ENCODE peak calls at places on chromosomes 16 and 17, in ten cellular contexts. One of them, this sample, is unnamed.

GRCh38 chr16:31870809-31871208 is 2.8 kb upstream of the ZNF267 start:
- DNase-seq in breast epithelium: no peak
- DNase-seq in endothelial cell of umbilical vein: no peak
- DNase-seq in HCT116: no peak
- DNase-seq in stomach: no peak
- DNase-seq in GM12891: no peak
- DNase-seq in HepG2: no peak
- DNase-seq in prostate gland: no peak
- DNase-seq in transverse colon: no peak
- DNase-seq in sigmoid colon: no peak
- DNase-seq in this sample: no peak

GRCh38 chr17:58788199-58788598 is 32.5 kb downstream of the PPM1E start:
- DNase-seq in prostate gland: no peak
- DNase-seq in transverse colon: no peak
- DNase-seq in sigmoid colon: no peak
- DNase-seq in HepG2: no peak
- DNase-seq in GM12891: no peak
- DNase-seq in stomach: no peak
- DNase-seq in breast epithelium: no peak
- DNase-seq in HCT116: no peak
- DNase-seq in endothelial cell of umbilical vein: no peak
- DNase-seq in this sample: no peak

GRCh38 chr17:78624461-78625216 is 47.4 kb upstream of the DNAH17 start:
- DNase-seq in HepG2: no peak
- DNase-seq in stomach: no peak
- DNase-seq in HCT116: no peak
- DNase-seq in GM12891: no peak
- DNase-seq in endothelial cell of umbilical vein: no peak
- DNase-seq in breast epithelium: no peak
- DNase-seq in transverse colon: no peak
- DNase-seq in prostate gland: no peak
- DNase-seq in sigmoid colon: no peak
- DNase-seq in this sample: no peak

GRCh38 chr16:70481929-70482536 is 27.6 kb downstream of the FCSK start:
- DNase-seq in prostate gland: no peak
- DNase-seq in HepG2: no peak
- DNase-seq in stomach: no peak
- DNase-seq in endothelial cell of umbilical vein: no peak
- DNase-seq in GM12891: no peak
- DNase-seq in transverse colon: no peak
- DNase-seq in HCT116: no peak
- DNase-seq in breast epithelium: no peak
- DNase-seq in sigmoid colon: no peak
- DNase-seq in this sample: no peak

GRCh38 chr17:27760069-27760885 is 40.1 kb downstream of the NOS2 start:
- DNase-seq in stomach: peak
- DNase-seq in HCT116: peak
- DNase-seq in prostate gland: peak
- DNase-seq in HepG2: peak
- DNase-seq in breast epithelium: peak
- DNase-seq in endothelial cell of umbilical vein: peak
- DNase-seq in sigmoid colon: no peak
- DNase-seq in transverse colon: peak
- DNase-seq in GM12891: peak
- DNase-seq in this sample: peak

GRCh38 chr17:74450925-74451403 is 15.5 kb upstream of the CD300A start:
- DNase-seq in endothelial cell of umbilical vein: no peak
- DNase-seq in GM12891: no peak
- DNase-seq in HepG2: no peak
- DNase-seq in breast epithelium: no peak
- DNase-seq in prostate gland: no peak
- DNase-seq in sigmoid colon: no peak
- DNase-seq in stomach: no peak
- DNase-seq in HCT116: no peak
- DNase-seq in transverse colon: no peak
- DNase-seq in this sample: no peak

GRCh38 chr17:68759343-68760140 is 158.4 kb upstream of the FAM20A start:
- DNase-seq in breast epithelium: peak
- DNase-seq in prostate gland: peak
- DNase-seq in sigmoid colon: peak
- DNase-seq in GM12891: peak
- DNase-seq in HepG2: peak
- DNase-seq in stomach: peak
- DNase-seq in endothelial cell of umbilical vein: peak
- DNase-seq in HCT116: peak
- DNase-seq in transverse colon: peak
- DNase-seq in this sample: peak

GRCh38 chr17:83078378-83079339 is 750 bp upstream of the METRNL start:
- DNase-seq in transverse colon: no peak
- DNase-seq in endothelial cell of umbilical vein: no peak
- DNase-seq in stomach: no peak
- DNase-seq in breast epithelium: no peak
- DNase-seq in GM12891: no peak
- DNase-seq in HCT116: no peak
- DNase-seq in prostate gland: no peak
- DNase-seq in HepG2: no peak
- DNase-seq in sigmoid colon: peak
- DNase-seq in this sample: no peak

GRCh38 chr17:18937981-18938691 is 13.8 kb upstream of the SLC5A10 start:
- DNase-seq in transverse colon: no peak
- DNase-seq in sigmoid colon: no peak
- DNase-seq in stomach: no peak
- DNase-seq in breast epithelium: no peak
- DNase-seq in prostate gland: no peak
- DNase-seq in HCT116: no peak
- DNase-seq in GM12891: no peak
- DNase-seq in HepG2: peak
- DNase-seq in endothelial cell of umbilical vein: no peak
- DNase-seq in this sample: no peak

GRCh38 chr17:48374650-48375230 is 55.3 kb downstream of the SKAP1 start:
- DNase-seq in GM12891: peak
- DNase-seq in endothelial cell of umbilical vein: peak
- DNase-seq in prostate gland: no peak
- DNase-seq in stomach: peak
- DNase-seq in HepG2: peak
- DNase-seq in HCT116: peak
- DNase-seq in transverse colon: peak
- DNase-seq in breast epithelium: no peak
- DNase-seq in sigmoid colon: no peak
- DNase-seq in this sample: no peak

GRCh38 chr17:77857613-77858012 is 100.9 kb upstream of the TNRC6C start:
- DNase-seq in sigmoid colon: no peak
- DNase-seq in HepG2: no peak
- DNase-seq in stomach: no peak
- DNase-seq in HCT116: no peak
- DNase-seq in GM12891: no peak
- DNase-seq in transverse colon: no peak
- DNase-seq in endothelial cell of umbilical vein: no peak
- DNase-seq in breast epithelium: no peak
- DNase-seq in prostate gland: no peak
- DNase-seq in this sample: no peak

GRCh38 chr16:75256871-75257343 is 5.5 kb upstream of the BCAR1 start:
- DNase-seq in breast epithelium: no peak
- DNase-seq in GM12891: no peak
- DNase-seq in prostate gland: no peak
- DNase-seq in HepG2: no peak
- DNase-seq in stomach: peak
- DNase-seq in HCT116: no peak
- DNase-seq in sigmoid colon: peak
- DNase-seq in endothelial cell of umbilical vein: peak
- DNase-seq in transverse colon: peak
- DNase-seq in this sample: no peak

GRCh38 chr17:81397314-81398169 is 2.3 kb downstream of the BAHCC1 start:
- DNase-seq in HepG2: peak
- DNase-seq in GM12891: no peak
- DNase-seq in transverse colon: peak
- DNase-seq in HCT116: no peak
- DNase-seq in stomach: peak
- DNase-seq in sigmoid colon: no peak
- DNase-seq in prostate gland: no peak
- DNase-seq in breast epithelium: no peak
- DNase-seq in endothelial cell of umbilical vein: peak
- DNase-seq in this sample: no peak

GRCh38 chr17:81399481-81400153 is 4.4 kb downstream of the BAHCC1 start:
- DNase-seq in HCT116: no peak
- DNase-seq in GM12891: no peak
- DNase-seq in sigmoid colon: no peak
- DNase-seq in endothelial cell of umbilical vein: no peak
- DNase-seq in stomach: no peak
- DNase-seq in HepG2: no peak
- DNase-seq in prostate gland: no peak
- DNase-seq in breast epithelium: no peak
- DNase-seq in transverse colon: no peak
- DNase-seq in this sample: no peak

GRCh38 chr17:81400154-81400938 is 5.1 kb downstream of the BAHCC1 start:
- DNase-seq in sigmoid colon: no peak
- DNase-seq in stomach: peak
- DNase-seq in GM12891: no peak
- DNase-seq in breast epithelium: no peak
- DNase-seq in prostate gland: no peak
- DNase-seq in HepG2: no peak
- DNase-seq in HCT116: no peak
- DNase-seq in endothelial cell of umbilical vein: peak
- DNase-seq in transverse colon: no peak
- DNase-seq in this sample: no peak

GRCh38 chr17:81398170-81398854 is 3.1 kb downstream of the BAHCC1 start:
- DNase-seq in stomach: no peak
- DNase-seq in endothelial cell of umbilical vein: peak
- DNase-seq in transverse colon: peak
- DNase-seq in prostate gland: no peak
- DNase-seq in GM12891: no peak
- DNase-seq in HepG2: no peak
- DNase-seq in sigmoid colon: no peak
- DNase-seq in HCT116: no peak
- DNase-seq in breast epithelium: no peak
- DNase-seq in this sample: no peak

GRCh38 chr17:81398855-81399451 is 3.7 kb downstream of the BAHCC1 start:
- DNase-seq in prostate gland: no peak
- DNase-seq in HepG2: no peak
- DNase-seq in HCT116: no peak
- DNase-seq in breast epithelium: no peak
- DNase-seq in endothelial cell of umbilical vein: peak
- DNase-seq in sigmoid colon: no peak
- DNase-seq in transverse colon: no peak
- DNase-seq in stomach: no peak
- DNase-seq in GM12891: no peak
- DNase-seq in this sample: no peak
- TF ChIP-seq POLR2A in prostate gland: no peak
- TF ChIP-seq POLR2A in HepG2: no peak
- TF ChIP-seq POLR2A in HCT116: no peak
- TF ChIP-seq POLR2A in breast epithelium: no peak
- TF ChIP-seq POLR2A in endothelial cell of umbilical vein: no peak
- TF ChIP-seq POLR2A in sigmoid colon: no peak
- TF ChIP-seq POLR2A in transverse colon: no peak
- TF ChIP-seq POLR2A in stomach: no peak
- TF ChIP-seq POLR2A in GM12891: no peak
- TF ChIP-seq POLR2A in this sample: no peak

DNA sequence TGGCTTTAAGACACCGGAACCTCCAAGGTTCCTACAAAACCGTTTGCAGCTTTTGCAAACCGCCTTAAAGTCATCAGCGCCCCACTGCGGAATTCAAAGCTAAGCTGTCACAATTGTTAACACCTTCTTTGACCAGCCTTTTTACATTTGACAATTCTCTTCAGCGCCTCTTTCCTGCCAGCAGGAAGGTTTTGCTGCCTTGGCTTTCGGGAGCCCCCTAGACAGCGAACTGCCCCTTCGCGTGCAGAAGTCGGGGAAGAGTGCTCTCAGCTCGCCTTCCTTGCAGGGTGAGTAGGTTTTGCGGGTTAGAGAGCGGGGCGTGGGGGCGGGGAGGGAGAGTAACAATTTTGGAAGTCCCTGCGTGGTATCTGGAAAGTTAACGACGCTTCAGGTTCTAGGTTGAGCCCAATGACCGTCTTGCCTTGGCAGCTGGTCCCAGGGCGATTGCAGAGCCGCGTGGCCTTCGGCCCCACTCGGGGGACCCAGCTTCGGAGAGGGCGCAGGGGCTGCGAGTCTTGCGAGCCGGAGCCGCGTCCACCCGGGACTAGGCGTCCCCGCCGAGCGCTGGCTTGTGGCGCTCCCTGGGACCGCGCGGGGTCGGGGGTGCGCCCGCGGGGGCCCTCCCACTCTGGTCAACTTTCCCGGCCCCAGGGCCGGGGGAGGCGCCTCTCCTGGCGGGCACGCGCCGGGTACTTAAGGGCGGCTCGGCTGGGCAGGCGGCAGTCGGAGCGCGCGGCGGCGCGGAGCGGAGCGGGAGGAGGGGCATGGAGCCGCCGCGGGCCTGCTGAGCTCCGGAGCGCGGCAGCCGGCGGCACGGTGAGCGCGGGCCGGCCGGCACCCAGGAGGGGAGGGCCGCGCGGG is at the start of gene HAS3:
- DNase-seq in stomach: peak
- DNase-seq in HepG2: peak
- DNase-seq in GM12891: peak
- DNase-seq in prostate gland: peak
- DNase-seq in breast epithelium: no peak
- DNase-seq in endothelial cell of umbilical vein: peak
- DNase-seq in transverse colon: peak
- DNase-seq in sigmoid colon: no peak
- DNase-seq in HCT116: peak
- DNase-seq in this sample: peak
- TF ChIP-seq POLR2AphosphoS5 in stomach: peak
- TF ChIP-seq POLR2AphosphoS5 in HepG2: no peak
- TF ChIP-seq POLR2AphosphoS5 in GM12891: no peak
- TF ChIP-seq POLR2AphosphoS5 in prostate gland: peak
- TF ChIP-seq POLR2AphosphoS5 in breast epithelium: no peak
- TF ChIP-seq POLR2AphosphoS5 in endothelial cell of umbilical vein: peak
- TF ChIP-seq POLR2AphosphoS5 in transverse colon: peak
- TF ChIP-seq POLR2AphosphoS5 in sigmoid colon: no peak
- TF ChIP-seq POLR2AphosphoS5 in HCT116: peak
- TF ChIP-seq POLR2AphosphoS5 in this sample: no peak

GRCh38 chr17:15233971-15234370 is 31.2 kb downstream of the PMP22 start:
- DNase-seq in transverse colon: no peak
- DNase-seq in GM12891: no peak
- DNase-seq in breast epithelium: no peak
- DNase-seq in HepG2: no peak
- DNase-seq in endothelial cell of umbilical vein: no peak
- DNase-seq in HCT116: no peak
- DNase-seq in stomach: no peak
- DNase-seq in sigmoid colon: no peak
- DNase-seq in prostate gland: no peak
- DNase-seq in this sample: no peak
- TF ChIP-seq POLR2A in transverse colon: no peak
- TF ChIP-seq POLR2A in GM12891: no peak
- TF ChIP-seq POLR2A in breast epithelium: no peak
- TF ChIP-seq POLR2A in HepG2: no peak
- TF ChIP-seq POLR2A in endothelial cell of umbilical vein: no peak
- TF ChIP-seq POLR2A in HCT116: no peak
- TF ChIP-seq POLR2A in stomach: no peak
- TF ChIP-seq POLR2A in sigmoid colon: no peak
- TF ChIP-seq POLR2A in prostate gland: no peak
- TF ChIP-seq POLR2A in this sample: no peak

DNA sequence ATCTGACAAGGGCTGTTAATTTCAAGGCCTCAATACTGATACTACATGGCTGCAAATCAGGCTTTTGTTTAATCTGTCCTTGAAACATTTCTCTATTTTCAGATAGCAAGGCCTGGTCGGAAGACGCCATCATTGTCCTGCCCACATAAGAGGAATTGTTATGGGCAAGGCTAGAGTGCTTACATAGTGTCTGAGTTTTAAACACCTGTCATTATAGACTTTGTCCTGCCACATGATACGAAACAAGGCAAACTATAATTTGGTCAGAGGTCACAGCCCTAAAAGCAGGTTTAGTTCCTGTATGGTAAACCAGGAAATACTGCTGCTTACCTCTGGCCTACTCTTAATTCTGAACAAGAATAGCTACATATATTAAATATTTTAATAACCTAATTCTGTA is 104.4 kb downstream of the SSH2 start:
- DNase-seq in sigmoid colon: no peak
- DNase-seq in stomach: no peak
- DNase-seq in transverse colon: peak
- DNase-seq in endothelial cell of umbilical vein: no peak
- DNase-seq in HepG2: peak
- DNase-seq in GM12891: no peak
- DNase-seq in breast epithelium: no peak
- DNase-seq in HCT116: no peak
- DNase-seq in prostate gland: no peak
- DNase-seq in this sample: no peak
- TF ChIP-seq POLR2AphosphoS5 in sigmoid colon: no peak
- TF ChIP-seq POLR2AphosphoS5 in stomach: no peak
- TF ChIP-seq POLR2AphosphoS5 in transverse colon: no peak
- TF ChIP-seq POLR2AphosphoS5 in endothelial cell of umbilical vein: no peak
- TF ChIP-seq POLR2AphosphoS5 in HepG2: no peak
- TF ChIP-seq POLR2AphosphoS5 in GM12891: no peak
- TF ChIP-seq POLR2AphosphoS5 in breast epithelium: no peak
- TF ChIP-seq POLR2AphosphoS5 in HCT116: no peak
- TF ChIP-seq POLR2AphosphoS5 in prostate gland: no peak
- TF ChIP-seq POLR2AphosphoS5 in this sample: no peak

This sample was measured in GM12892.